ENCODE peak calls at places on chromosomes 11 and 22, in eight cellular contexts. X is NCI-H510A treated with DMSO at 0.1 percent for 48 hours; K is neural crest cell; Q is activated T-helper 1 cell treated with anti-CD3 and anti-CD28 coated beads, Interleukin-2, amount 50 U/mL, for 16 hours; H is activated B cell treated with CpG ODN at 0.5 μM for 24 hours; T is foreskin fibroblast; N is CD4-positive, alpha-beta memory T cell; O is mucosa of gallbladder. E is an unnamed sample.

GRCh38 chr11:1727088-1727690 is 23.2 kb downstream of the IFITM10 start:
- DNase-seq in X (no peak), T (no peak), Q (no peak), H (no peak), K (no peak), O (no peak), N (no peak), E (no peak)

GRCh38 chr11:69044111-69045013 is 4.4 kb upstream of the TPCN2 start:
- DNase-seq in O (peak), T (peak), N (no peak), Q (no peak), X (peak), H (no peak), K (peak), E (no peak)

GRCh38 chr22:19760652-19761002 is at the start of gene TBX1:
- DNase-seq in H (no peak), K (no peak), Q (no peak), N (no peak), T (peak), X (no peak), O (no peak), E (no peak)

GRCh38 chr11:129894281-129895125 is 875 bp downstream of the NFRKB start:
- DNase-seq in K (no peak), O (no peak), Q (no peak), H (no peak), X (no peak), N (no peak), T (peak), E (no peak)

GRCh38 chr22:44025171-44026065 is 1.3 kb downstream of the PARVB start:
- DNase-seq in O (peak), T (no peak), Q (no peak), K (no peak), N (no peak), X (no peak), H (peak), E (no peak)

GRCh38 chr11:114438303-114438702 is 964 bp upstream of the REXO2 start:
- DNase-seq in H (no peak), N (no peak), K (no peak), O (no peak), T (no peak), Q (no peak), X (no peak), E (no peak)

GRCh38 chr11:77821349-77821851 is 456 bp downstream of the AAMDC start:
- DNase-seq in O (peak), N (peak), Q (peak), T (peak), H (peak), X (no peak), K (no peak), E (no peak)

GRCh38 chr11:134359646-134360045 is 27.9 kb downstream of the GLB1L2 start:
- DNase-seq in H (no peak), T (no peak), X (no peak), O (no peak), K (no peak), N (no peak), Q (no peak), E (no peak)

GRCh38 chr11:91133361-91133760 is 910.5 kb upstream of the CHORDC1 start:
- DNase-seq in X (no peak), N (no peak), H (no peak), T (no peak), K (no peak), Q (no peak), O (no peak), E (no peak)

GRCh38 chr11:112294688-112295340 is 34.2 kb upstream of the PLET1 start:
- DNase-seq in K (no peak), N (no peak), X (no peak), H (no peak), Q (no peak), O (no peak), T (no peak), E (no peak)

GRCh38 chr22:21942407-21942895 is 10.2 kb downstream of the PPM1F start:
- DNase-seq in T (peak), K (no peak), X (no peak), N (no peak), O (peak), H (no peak), Q (no peak), E (no peak)

GRCh38 chr11:95704865-95705264 is 84.7 kb downstream of the FAM76B start:
- DNase-seq in O (no peak), X (no peak), H (no peak), N (no peak), T (no peak), Q (no peak), K (no peak), E (no peak)

GRCh38 chr11:78954261-78954660 is 379.6 kb upstream of the NARS2 start:
- DNase-seq in T (no peak), Q (no peak), X (no peak), N (no peak), H (no peak), K (no peak), O (no peak), E (no peak)

GRCh38 chr11:124470516-124471231 is 25.2 kb upstream of the OR8B8 start:
- DNase-seq in T (no peak), N (no peak), Q (no peak), X (no peak), K (no peak), H (no peak), O (no peak), E (no peak)

GRCh38 chr22:50010676-50011446 is 1.7 kb downstream of the IL17REL start:
- DNase-seq in X (no peak), Q (peak), T (no peak), O (no peak), K (no peak), H (peak), N (peak), E (no peak)

GRCh38 chr11:119578466-119579220 is 150.4 kb downstream of the NECTIN1 start:
- DNase-seq in X (no peak), Q (no peak), N (no peak), H (no peak), T (peak), K (no peak), O (no peak), E (peak)

GRCh38 chr11:102476812-102477211 is 24.2 kb upstream of the TMEM123 start:
- DNase-seq in H (no peak), K (no peak), N (peak), O (peak), Q (no peak), X (peak), T (no peak), E (peak)

GRCh38 chr11:14537134-14537599 is 17.0 kb upstream of the PSMA1 start:
- DNase-seq in Q (no peak), X (peak), T (peak), H (no peak), K (peak), O (no peak), N (peak), E (no peak)

GRCh38 chr11:65454696-65455456 is 32.3 kb downstream of the NEAT1 start:
- DNase-seq in O (peak), Q (peak), H (peak), N (peak), X (peak), T (peak), K (peak), E (no peak)

GRCh38 chr11:9206496-9206895 is 58.7 kb downstream of the DENND5A start:
- DNase-seq in H (no peak), N (no peak), K (no peak), Q (no peak), X (no peak), O (no peak), T (peak), E (no peak)

GRCh38 chr11:122494171-122494570 is 161.4 kb upstream of the UBASH3B start:
- DNase-seq in N (no peak), O (no peak), T (peak), X (no peak), K (no peak), H (no peak), Q (no peak), E (no peak)

GRCh38 chr22:46994265-46994664 is 231.8 kb downstream of the TBC1D22A start:
- DNase-seq in N (no peak), X (no peak), K (no peak), T (no peak), H (no peak), Q (no peak), O (no peak), E (no peak)

GRCh38 chr11:131579932-131580387 is 209.5 kb downstream of the NTM start:
- DNase-seq in T (peak), Q (no peak), K (peak), N (no peak), O (no peak), H (no peak), X (no peak), E (no peak)

GRCh38 chr11:43903086-43903485 is 22.5 kb downstream of the ALKBH3 start:
- DNase-seq in H (no peak), N (no peak), O (no peak), Q (no peak), K (no peak), T (no peak), X (no peak), E (no peak)

GRCh38 chr11:46210133-46210636 is 67.3 kb upstream of the CREB3L1 start:
- DNase-seq in H (no peak), O (no peak), T (peak), X (no peak), Q (no peak), K (no peak), N (no peak), E (no peak)

GRCh38 chr11:3104051-3104714 is 47.0 kb upstream of the CARS1 start:
- DNase-seq in K (no peak), X (no peak), N (no peak), H (peak), T (no peak), O (no peak), Q (no peak), E (no peak)

GRCh38 chr11:131510662-131511061 is 140.2 kb downstream of the NTM start:
- DNase-seq in Q (no peak), H (no peak), N (no peak), X (no peak), T (no peak), K (no peak), O (no peak), E (no peak)

GRCh38 chr11:3219281-3219892 is 774 bp upstream of the MRGPRG start:
- DNase-seq in N (no peak), Q (no peak), T (no peak), X (no peak), O (no peak), H (no peak), K (no peak), E (no peak)

GRCh38 chr11:78666675-78667129 is 92.0 kb upstream of the NARS2 start:
- DNase-seq in X (no peak), H (no peak), T (peak), K (no peak), N (no peak), O (no peak), Q (no peak), E (no peak)

GRCh38 chr11:104073950-104074349 is 37.5 kb downstream of the DDI1 start:
- DNase-seq in K (no peak), X (no peak), T (peak), Q (no peak), H (no peak), O (no peak), N (no peak), E (no peak)

GRCh38 chr11:63472372-63472771 is 18.6 kb downstream of the PLAAT5 start:
- DNase-seq in T (no peak), O (no peak), K (no peak), N (no peak), Q (no peak), X (no peak), H (no peak), E (no peak)

GRCh38 chr11:134532176-134532920 is 120.3 kb upstream of the B3GAT1 start:
- DNase-seq in N (no peak), T (no peak), K (no peak), O (no peak), X (no peak), H (no peak), Q (no peak), E (no peak)

GRCh38 chr11:269146-269890 is 8.9 kb upstream of the NLRP6 start:
- DNase-seq in Q (no peak), N (peak), H (peak), X (no peak), K (no peak), O (no peak), T (no peak), E (no peak)

GRCh38 chr11:46675288-46675851 is 25.0 kb downstream of the ARHGAP1 start:
- DNase-seq in N (no peak), T (peak), Q (no peak), H (no peak), O (peak), K (no peak), X (no peak), E (no peak)

GRCh38 chr11:98729118-98729517 is 291.6 kb upstream of the CNTN5 start:
- DNase-seq in Q (no peak), N (no peak), K (no peak), X (no peak), T (no peak), H (no peak), O (no peak), E (no peak)

GRCh38 chr22:27993201-27993635 is 74.2 kb upstream of the PITPNB start:
- DNase-seq in X (no peak), T (no peak), K (no peak), H (no peak), O (no peak), Q (no peak), N (no peak), E (no peak)

GRCh38 chr11:70623906-70624597 is 225.7 kb downstream of the CTTN start:
- DNase-seq in H (no peak), T (no peak), K (no peak), N (no peak), Q (no peak), X (no peak), O (no peak), E (no peak)

GRCh38 chr11:95231881-95232605 is 1.0 kb upstream of the SESN3 start:
- DNase-seq in T (peak), N (peak), O (peak), Q (peak), K (peak), H (peak), X (peak), E (peak)

GRCh38 chr11:59582006-59582405 is 33.6 kb downstream of the OSBP start:
- DNase-seq in Q (no peak), N (no peak), O (no peak), T (no peak), H (no peak), X (no peak), K (no peak), E (no peak)

GRCh38 chr22:37922177-37922576 is 16.1 kb downstream of the MICALL1 start:
- DNase-seq in K (no peak), T (no peak), O (no peak), H (no peak), X (no peak), Q (no peak), N (no peak), E (no peak)